ENCODE peak calls at places on chromosome 5, in four cellular contexts. One of them, this sample, is unnamed.

GRCh38 chr5:127009784-127010183 is 20.6 kb downstream of the MARCHF3 start:
- DNase-seq in WTC11: no peak
- DNase-seq in K562: no peak
- DNase-seq in HepG2: no peak
- DNase-seq in this sample: no peak

GRCh38 chr5:180860273-180860886 is 696 bp downstream of the ZFP62 start:
- DNase-seq in WTC11: peak
- DNase-seq in K562: peak
- DNase-seq in HepG2: peak
- DNase-seq in this sample: no peak

GRCh38 chr5:132489051-132489770 is 1.4 kb downstream of the IRF1 start:
- DNase-seq in WTC11: no peak
- DNase-seq in K562: no peak
- DNase-seq in HepG2: no peak
- DNase-seq in this sample: no peak

GRCh38 chr5:172429201-172429940 is 25.0 kb downstream of the SH3PXD2B start:
- DNase-seq in WTC11: no peak
- DNase-seq in K562: no peak
- DNase-seq in HepG2: no peak
- DNase-seq in this sample: no peak

GRCh38 chr5:15554542-15554941 is 54.6 kb downstream of the FBXL7 start:
- DNase-seq in WTC11: peak
- DNase-seq in K562: no peak
- DNase-seq in HepG2: no peak
- DNase-seq in this sample: no peak

GRCh38 chr5:98726258-98726657 is 47.2 kb upstream of the RGMB start:
- DNase-seq in WTC11: no peak
- DNase-seq in K562: no peak
- DNase-seq in HepG2: no peak
- DNase-seq in this sample: no peak

GRCh38 chr5:61280766-61281427 is 51.2 kb upstream of the ZSWIM6 start:
- DNase-seq in WTC11: no peak
- DNase-seq in K562: no peak
- DNase-seq in HepG2: no peak
- DNase-seq in this sample: no peak

GRCh38 chr5:591746-592145 is 20.4 kb upstream of the CEP72 start:
- DNase-seq in WTC11: no peak
- DNase-seq in K562: no peak
- DNase-seq in HepG2: no peak
- DNase-seq in this sample: no peak

GRCh38 chr5:109743770-109744212 is 54.1 kb downstream of the MAN2A1 start:
- DNase-seq in WTC11: no peak
- DNase-seq in K562: peak
- DNase-seq in HepG2: peak
- DNase-seq in this sample: no peak

GRCh38 chr5:167294861-167295685 is 996.4 kb upstream of the WWC1 start:
- DNase-seq in WTC11: no peak
- DNase-seq in K562: no peak
- DNase-seq in HepG2: no peak
- DNase-seq in this sample: no peak

GRCh38 chr5:141605523-141606277 is 13.1 kb downstream of the DIAPH1 start:
- DNase-seq in WTC11: no peak
- DNase-seq in K562: peak
- DNase-seq in HepG2: no peak
- DNase-seq in this sample: peak

GRCh38 chr5:107268241-107268640 is 402.5 kb downstream of the EFNA5 start:
- DNase-seq in WTC11: no peak
- DNase-seq in K562: no peak
- DNase-seq in HepG2: no peak
- DNase-seq in this sample: no peak

GRCh38 chr5:135012951-135013391 is 21.1 kb downstream of the PITX1 start:
- DNase-seq in WTC11: no peak
- DNase-seq in K562: no peak
- DNase-seq in HepG2: no peak
- DNase-seq in this sample: no peak

DNA sequence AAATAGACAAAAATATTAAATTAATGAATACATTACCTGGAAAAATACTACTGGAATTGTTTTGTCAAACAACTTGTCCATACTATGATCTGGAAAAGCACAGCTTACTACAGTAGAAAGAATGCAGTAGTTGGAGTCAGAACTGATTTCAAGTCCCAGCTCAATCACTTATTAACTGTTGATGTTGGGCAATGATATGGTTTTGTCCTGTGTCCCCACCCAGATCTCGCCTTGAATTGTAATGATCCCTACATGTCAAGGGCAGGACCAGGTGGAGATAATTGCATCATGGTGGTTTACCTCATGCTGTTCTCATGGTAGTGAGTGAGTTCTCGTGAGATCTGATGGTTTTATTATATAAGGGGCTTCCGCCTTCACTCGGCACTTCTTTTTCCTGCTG is 247.5 kb downstream of the CD180 start:
- DNase-seq in WTC11: no peak
- DNase-seq in K562: no peak
- DNase-seq in HepG2: no peak
- DNase-seq in this sample: no peak
- TF ChIP-seq TCF7 in WTC11: no peak
- TF ChIP-seq TCF7 in K562: no peak
- TF ChIP-seq TCF7 in HepG2: no peak
- TF ChIP-seq TCF7 in this sample: no peak

GRCh38 chr5:150656191-150657132 is 4.6 kb upstream of the MYOZ3 start:
- DNase-seq in WTC11: peak
- DNase-seq in K562: peak
- DNase-seq in HepG2: peak
- DNase-seq in this sample: peak
- TF ChIP-seq ATF3 in WTC11: no peak
- TF ChIP-seq ATF3 in K562: no peak
- TF ChIP-seq ATF3 in HepG2: no peak
- TF ChIP-seq ATF3 in this sample: no peak

GRCh38 chr5:42059778-42060464 is 134.8 kb downstream of the FBXO4 start:
- DNase-seq in WTC11: no peak
- DNase-seq in K562: no peak
- DNase-seq in HepG2: no peak
- DNase-seq in this sample: no peak
- TF ChIP-seq TCF7 in WTC11: no peak
- TF ChIP-seq TCF7 in K562: no peak
- TF ChIP-seq TCF7 in HepG2: no peak
- TF ChIP-seq TCF7 in this sample: no peak

GRCh38 chr5:123157797-123158528 is 68.9 kb downstream of the PRDM6 start:
- DNase-seq in WTC11: no peak
- DNase-seq in K562: no peak
- DNase-seq in HepG2: no peak
- DNase-seq in this sample: no peak
- TF ChIP-seq ATF3 in WTC11: no peak
- TF ChIP-seq ATF3 in K562: no peak
- TF ChIP-seq ATF3 in HepG2: no peak
- TF ChIP-seq ATF3 in this sample: no peak

This sample was measured in GM12878.